ENCODE peak calls at places on chromosomes 6 and 20, in six cellular contexts. J is psoas muscle; R is stimulated activated CD8-positive, alpha-beta memory T cell treated with anti-CD3 and anti-CD28 coated beads, Interleukin-2, amount 100 ng/mL, for 48 hours; P is GM18507; Q is GM19239; T is GM03348. G is an unnamed sample.

GRCh38 chr6:170057961-170058877 is 232.7 kb downstream of the DLL1 start:
- DNase-seq in J (peak), R (no peak), P (no peak), Q (no peak), T (no peak), G (peak)

GRCh38 chr6:100171533-100172321 is 177.7 kb upstream of the MCHR2 start:
- DNase-seq in J (no peak), R (no peak), P (peak), Q (no peak), T (peak), G (no peak)

GRCh38 chr6:158715330-158716311 is 65.8 kb downstream of the SYTL3 start:
- DNase-seq in J (no peak), R (no peak), P (peak), Q (peak), T (no peak), G (no peak)

GRCh38 chr20:4070323-4071176 is 55.2 kb upstream of the RNF24 start:
- DNase-seq in J (no peak), R (no peak), P (no peak), Q (no peak), T (no peak), G (no peak)

GRCh38 chr20:23167436-23167835 is 81.3 kb upstream of the CD93 start:
- DNase-seq in J (no peak), R (no peak), P (no peak), Q (no peak), T (no peak), G (no peak)

GRCh38 chr6:170200458-170200891 is 90.4 kb downstream of the DLL1 start:
- DNase-seq in J (no peak), R (no peak), P (no peak), Q (no peak), T (no peak), G (peak)

GRCh38 chr6:38058022-38058421 is 238.5 kb downstream of the ZFAND3 start:
- DNase-seq in J (no peak), R (peak), P (no peak), Q (peak), T (peak), G (no peak)

GRCh38 chr20:17556842-17557674 is 12.8 kb upstream of the DSTN start:
- DNase-seq in J (peak), R (no peak), P (no peak), Q (no peak), T (peak), G (peak)

G was measured in left lung.